ENCODE peak calls at places on chromosomes 4 and X, in five cellular contexts. N is activated T-cell treated with anti-CD3 and anti-CD28 coated beads for 1 hour; I is T-helper 2 cell; P is fibroblast of pulmonary artery; Y is CD4-positive, CD25-positive, alpha-beta regulatory T cell. T is an unnamed sample.

GRCh38 chr4:3851211-3851610 is 85.0 kb downstream of the ADRA2C start:
- DNase-seq in N (no peak), I (no peak), P (no peak), Y (no peak), T (no peak)

GRCh38 chr4:152981278-152981677 is 45.2 kb downstream of the FHDC1 start:
- DNase-seq in N (no peak), I (no peak), P (no peak), Y (no peak), T (no peak)

GRCh38 chr4:87375719-87376291 is 15.2 kb downstream of the HSD17B11 start:
- DNase-seq in N (no peak), I (no peak), P (peak), Y (peak), T (no peak)

GRCh38 chr4:7771056-7771455 is 168.6 kb downstream of the AFAP1 start:
- DNase-seq in N (no peak), I (peak), P (no peak), Y (no peak), T (no peak)

GRCh38 chr4:85756938-85757337 is 282.0 kb downstream of the ARHGAP24 start:
- DNase-seq in N (no peak), I (no peak), P (peak), Y (no peak), T (no peak)

GRCh38 chr4:130646886-130647285 is 1550.9 kb downstream of the C4orf33 start:
- DNase-seq in N (no peak), I (no peak), P (no peak), Y (no peak), T (no peak)

GRCh38 chrX:70485466-70485865 is 40.8 kb downstream of the DLG3 start:
- DNase-seq in N (no peak), I (no peak), P (no peak), Y (no peak), T (peak)

GRCh38 chr4:82833696-82834313 is 35.2 kb upstream of the SCD5 start:
- DNase-seq in N (no peak), I (no peak), P (peak), Y (no peak), T (no peak)

GRCh38 chrX:85865324-85865723 is 182.0 kb downstream of the CHM start:
- DNase-seq in N (no peak), I (no peak), P (no peak), Y (no peak), T (no peak)

GRCh38 chr4:105122334-105122733 is 24.3 kb upstream of the TET2 start:
- DNase-seq in N (no peak), I (no peak), P (peak), Y (no peak), T (no peak)

GRCh38 chr4:764405-765169 is 59.0 kb downstream of the PCGF3 start:
- DNase-seq in N (no peak), I (no peak), P (no peak), Y (no peak), T (no peak)

GRCh38 chrX:1416327-1416784 is 24.4 kb upstream of the SLC25A6 start:
- DNase-seq in N (no peak), I (no peak), P (no peak), Y (no peak), T (no peak)

GRCh38 chr4:51836531-51836930 is 6.4 kb upstream of the DCUN1D4 start:
- DNase-seq in N (no peak), I (no peak), P (peak), Y (no peak), T (no peak)

GRCh38 chr4:150395872-150396271 is 186.1 kb upstream of the MAB21L2 start:
- DNase-seq in N (no peak), I (no peak), P (no peak), Y (no peak), T (no peak)

GRCh38 chr4:173767650-173768049 is 237.6 kb upstream of the HAND2 start:
- DNase-seq in N (no peak), I (no peak), P (no peak), Y (no peak), T (no peak)

GRCh38 chr4:2924765-2925301 is 38.4 kb downstream of the NOP14 start:
- DNase-seq in N (no peak), I (no peak), P (no peak), Y (no peak), T (no peak)

GRCh38 chr4:36316544-36317082 is 35.2 kb downstream of the DTHD1 start:
- DNase-seq in N (no peak), I (no peak), P (peak), Y (no peak), T (no peak)

GRCh38 chr4:89939464-89939863 is 44.8 kb downstream of the MMRN1 start:
- DNase-seq in N (no peak), I (no peak), P (no peak), Y (no peak), T (peak)

GRCh38 chr4:17758459-17758858 is 23.0 kb downstream of the FAM184B start:
- DNase-seq in N (no peak), I (no peak), P (no peak), Y (no peak), T (peak)

GRCh38 chrX:105260291-105261043 is 40.0 kb upstream of the TEX13A start:
- DNase-seq in N (no peak), I (no peak), P (no peak), Y (no peak), T (no peak)

GRCh38 chr4:150366487-150366999 is 215.4 kb upstream of the MAB21L2 start:
- DNase-seq in N (no peak), I (no peak), P (no peak), Y (no peak), T (peak)

GRCh38 chrX:11329016-11329415 is 35.8 kb downstream of the AMELX start:
- DNase-seq in N (no peak), I (no peak), P (no peak), Y (no peak), T (no peak)

GRCh38 chrX:150293311-150294013 is 69.7 kb upstream of the MAMLD1 start:
- DNase-seq in N (no peak), I (no peak), P (no peak), Y (no peak), T (no peak)

GRCh38 chr4:183966371-183966770 is 61.3 kb downstream of the STOX2 start:
- DNase-seq in N (no peak), I (no peak), P (no peak), Y (no peak), T (no peak)

GRCh38 chrX:75784689-75785491 is at the start of gene MAGEE2:
- DNase-seq in N (no peak), I (no peak), P (no peak), Y (no peak), T (peak)

GRCh38 chr4:13597604-13598003 is 29.9 kb downstream of the BOD1L1 start:
- DNase-seq in N (no peak), I (no peak), P (peak), Y (no peak), T (no peak)

GRCh38 chr4:62431513-62431912 is 1231.4 kb downstream of the ADGRL3 start:
- DNase-seq in N (no peak), I (no peak), P (no peak), Y (no peak), T (peak)

GRCh38 chrX:102546818-102547493 is 30.4 kb upstream of the TMSB15A start:
- DNase-seq in N (no peak), I (no peak), P (no peak), Y (no peak), T (peak)

GRCh38 chrX:125150231-125150630 is 169.4 kb upstream of the TEX13C start:
- DNase-seq in N (no peak), I (no peak), P (no peak), Y (no peak), T (no peak)

GRCh38 chrX:85493821-85494220 is 114.4 kb upstream of the POF1B start:
- DNase-seq in N (no peak), I (no peak), P (no peak), Y (no peak), T (no peak)

T was measured in NCI-H1105.